ENCODE peak calls at places on chromosomes 11 and 22, in six cellular contexts. One of them, this sample, is unnamed.

GRCh38 chr22:29314074-29314473 is 1.4 kb downstream of the RASL10A start:
- DNase-seq in cortex of kidney: no peak
- DNase-seq in islet precursor cell: no peak
- DNase-seq in cardiac septum: no peak
- DNase-seq in HS-5: no peak
- DNase-seq in osteocyte: no peak
- DNase-seq in this sample: no peak

GRCh38 chr11:124793466-124794278 is 6.5 kb downstream of the MSANTD2 start:
- DNase-seq in cardiac septum: no peak
- DNase-seq in cortex of kidney: no peak
- DNase-seq in HS-5: no peak
- DNase-seq in islet precursor cell: no peak
- DNase-seq in osteocyte: no peak
- DNase-seq in this sample: no peak

GRCh38 chr11:27282141-27282590 is 80.8 kb downstream of the CCDC34 start:
- DNase-seq in HS-5: no peak
- DNase-seq in islet precursor cell: no peak
- DNase-seq in cardiac septum: no peak
- DNase-seq in osteocyte: peak; percentile 88
- DNase-seq in cortex of kidney: no peak
- DNase-seq in this sample: no peak

GRCh38 chr22:49697047-49697446 is 130.6 kb downstream of the BRD1 start:
- DNase-seq in cardiac septum: no peak
- DNase-seq in cortex of kidney: no peak
- DNase-seq in HS-5: no peak
- DNase-seq in osteocyte: no peak
- DNase-seq in islet precursor cell: no peak
- DNase-seq in this sample: no peak

GRCh38 chr11:27933992-27934829 is 173.7 kb downstream of the KIF18A start:
- DNase-seq in cortex of kidney: no peak
- DNase-seq in HS-5: peak; percentile 99
- DNase-seq in osteocyte: no peak
- DNase-seq in cardiac septum: no peak
- DNase-seq in islet precursor cell: peak; percentile 97
- DNase-seq in this sample: no peak

GRCh38 chr11:27248430-27249207 is 114.4 kb downstream of the CCDC34 start:
- DNase-seq in HS-5: no peak
- DNase-seq in osteocyte: no peak
- DNase-seq in cortex of kidney: no peak
- DNase-seq in islet precursor cell: peak; percentile 80
- DNase-seq in cardiac septum: no peak
- DNase-seq in this sample: peak; percentile 29

GRCh38 chr11:3197044-3197715 is 21.4 kb downstream of the MRGPRG start:
- DNase-seq in islet precursor cell: peak; percentile 40
- DNase-seq in osteocyte: no peak
- DNase-seq in cardiac septum: no peak
- DNase-seq in HS-5: no peak
- DNase-seq in cortex of kidney: no peak
- DNase-seq in this sample: no peak

GRCh38 chr22:37256075-37256726 is 12.1 kb upstream of the RAC2 start:
- DNase-seq in HS-5: no peak
- DNase-seq in islet precursor cell: peak; percentile 42
- DNase-seq in osteocyte: no peak
- DNase-seq in cardiac septum: no peak
- DNase-seq in cortex of kidney: no peak
- DNase-seq in this sample: no peak

GRCh38 chr22:44207981-44208317 is 27.2 kb downstream of the PARVG start:
- DNase-seq in HS-5: no peak
- DNase-seq in cortex of kidney: no peak
- DNase-seq in islet precursor cell: no peak
- DNase-seq in osteocyte: no peak
- DNase-seq in cardiac septum: no peak
- DNase-seq in this sample: no peak

GRCh38 chr22:47354668-47355387 is 592.4 kb downstream of the TBC1D22A start:
- DNase-seq in islet precursor cell: peak; percentile 23
- DNase-seq in HS-5: no peak
- DNase-seq in cortex of kidney: no peak
- DNase-seq in osteocyte: peak; percentile 71
- DNase-seq in cardiac septum: peak; percentile 59
- DNase-seq in this sample: no peak

GRCh38 chr11:62721994-62722393 is 5.3 kb downstream of the HNRNPUL2 start:
- DNase-seq in islet precursor cell: peak; percentile 80
- DNase-seq in osteocyte: no peak
- DNase-seq in cardiac septum: no peak
- DNase-seq in HS-5: no peak
- DNase-seq in cortex of kidney: no peak
- DNase-seq in this sample: no peak

GRCh38 chr11:129115652-129116585 is 76.2 kb downstream of the ARHGAP32 start:
- DNase-seq in cortex of kidney: no peak
- DNase-seq in osteocyte: no peak
- DNase-seq in islet precursor cell: no peak
- DNase-seq in cardiac septum: no peak
- DNase-seq in HS-5: peak; percentile 19
- DNase-seq in this sample: peak; percentile 17

GRCh38 chr11:62245271-62245753 is 3.3 kb downstream of the SCGB1D2 start:
- DNase-seq in cortex of kidney: no peak
- DNase-seq in islet precursor cell: peak; percentile 87
- DNase-seq in cardiac septum: no peak
- DNase-seq in osteocyte: no peak
- DNase-seq in HS-5: no peak
- DNase-seq in this sample: no peak

GRCh38 chr11:117724104-117724503 is 72.9 kb downstream of the DSCAML1 start:
- DNase-seq in osteocyte: no peak
- DNase-seq in cardiac septum: no peak
- DNase-seq in cortex of kidney: no peak
- DNase-seq in islet precursor cell: no peak
- DNase-seq in HS-5: no peak
- DNase-seq in this sample: no peak

GRCh38 chr11:96741068-96741467 is 351.3 kb downstream of the JRKL start:
- DNase-seq in osteocyte: no peak
- DNase-seq in cortex of kidney: no peak
- DNase-seq in cardiac septum: no peak
- DNase-seq in islet precursor cell: no peak
- DNase-seq in HS-5: no peak
- DNase-seq in this sample: no peak

GRCh38 chr11:94731921-94732601 is 36.1 kb upstream of the AMOTL1 start:
- DNase-seq in islet precursor cell: peak; percentile 87
- DNase-seq in HS-5: peak; percentile 68
- DNase-seq in cardiac septum: no peak
- DNase-seq in osteocyte: no peak
- DNase-seq in cortex of kidney: no peak
- DNase-seq in this sample: no peak

GRCh38 chr11:36411202-36411640 is 98.9 kb downstream of the TRAF6 start:
- DNase-seq in HS-5: no peak
- DNase-seq in cardiac septum: peak; percentile 87
- DNase-seq in cortex of kidney: no peak
- DNase-seq in islet precursor cell: no peak
- DNase-seq in osteocyte: no peak
- DNase-seq in this sample: peak; percentile 28

GRCh38 chr11:126163074-126163700 is 48.3 kb downstream of the RPUSD4 start:
- DNase-seq in cortex of kidney: no peak
- DNase-seq in osteocyte: peak; percentile 89
- DNase-seq in HS-5: peak; percentile 95
- DNase-seq in islet precursor cell: peak; percentile 95
- DNase-seq in cardiac septum: no peak
- DNase-seq in this sample: no peak

GRCh38 chr22:25558341-25558740 is 6.1 kb upstream of the GRK3 start:
- DNase-seq in cardiac septum: no peak
- DNase-seq in HS-5: no peak
- DNase-seq in cortex of kidney: no peak
- DNase-seq in islet precursor cell: no peak
- DNase-seq in osteocyte: no peak
- DNase-seq in this sample: no peak

GRCh38 chr22:27734066-27734465 is 67.5 kb downstream of the MN1 start:
- DNase-seq in cardiac septum: peak; percentile 54
- DNase-seq in osteocyte: no peak
- DNase-seq in HS-5: no peak
- DNase-seq in cortex of kidney: no peak
- DNase-seq in islet precursor cell: no peak
- DNase-seq in this sample: no peak

GRCh38 chr11:74710291-74710938 is 20.8 kb downstream of the CHRDL2 start:
- DNase-seq in cortex of kidney: no peak
- DNase-seq in HS-5: no peak
- DNase-seq in cardiac septum: no peak
- DNase-seq in osteocyte: no peak
- DNase-seq in islet precursor cell: no peak
- DNase-seq in this sample: no peak

GRCh38 chr11:108512706-108513105 is 14.5 kb upstream of the POGLUT3 start:
- DNase-seq in islet precursor cell: no peak
- DNase-seq in cardiac septum: no peak
- DNase-seq in osteocyte: no peak
- DNase-seq in cortex of kidney: no peak
- DNase-seq in HS-5: no peak
- DNase-seq in this sample: no peak

GRCh38 chr11:131041331-131042040 is 125.2 kb upstream of the SNX19 start:
- DNase-seq in islet precursor cell: no peak
- DNase-seq in cortex of kidney: no peak
- DNase-seq in cardiac septum: no peak
- DNase-seq in HS-5: no peak
- DNase-seq in osteocyte: no peak
- DNase-seq in this sample: no peak

GRCh38 chr11:27250867-27251266 is 112.1 kb downstream of the CCDC34 start:
- DNase-seq in cardiac septum: no peak
- DNase-seq in osteocyte: no peak
- DNase-seq in islet precursor cell: no peak
- DNase-seq in HS-5: no peak
- DNase-seq in cortex of kidney: no peak
- DNase-seq in this sample: no peak

GRCh38 chr11:2726964-2727363 is 27.2 kb upstream of the KCNQ1OT1 start:
- DNase-seq in cortex of kidney: no peak
- DNase-seq in HS-5: no peak
- DNase-seq in cardiac septum: no peak
- DNase-seq in islet precursor cell: no peak
- DNase-seq in osteocyte: no peak
- DNase-seq in this sample: no peak

GRCh38 chr11:36361901-36362391 is 65.9 kb downstream of the PRR5L start:
- DNase-seq in osteocyte: peak; percentile 90
- DNase-seq in HS-5: peak; percentile 69
- DNase-seq in islet precursor cell: peak; percentile 99
- DNase-seq in cortex of kidney: no peak
- DNase-seq in cardiac septum: no peak
- DNase-seq in this sample: no peak

GRCh38 chr11:18707811-18708340 is 9.3 kb downstream of the TMEM86A start:
- DNase-seq in osteocyte: no peak
- DNase-seq in cardiac septum: peak; percentile 62
- DNase-seq in HS-5: no peak
- DNase-seq in islet precursor cell: no peak
- DNase-seq in cortex of kidney: no peak
- DNase-seq in this sample: no peak

GRCh38 chr11:118916842-118917388 is 8.8 kb downstream of the BCL9L start:
- DNase-seq in HS-5: no peak
- DNase-seq in islet precursor cell: peak; percentile 97
- DNase-seq in cortex of kidney: no peak
- DNase-seq in osteocyte: no peak
- DNase-seq in cardiac septum: peak; percentile 70
- DNase-seq in this sample: no peak

GRCh38 chr22:42639541-42640241 is 710 bp downstream of the ATP5MGL start:
- DNase-seq in cortex of kidney: no peak
- DNase-seq in HS-5: no peak
- DNase-seq in cardiac septum: no peak
- DNase-seq in islet precursor cell: no peak
- DNase-seq in osteocyte: no peak
- DNase-seq in this sample: no peak

GRCh38 chr11:66739983-66740382 is 11.0 kb upstream of the SPTBN2 start:
- DNase-seq in islet precursor cell: no peak
- DNase-seq in cortex of kidney: no peak
- DNase-seq in osteocyte: no peak
- DNase-seq in cardiac septum: no peak
- DNase-seq in HS-5: peak; percentile 50
- DNase-seq in this sample: no peak

GRCh38 chr11:72240461-72241289 is 3.3 kb downstream of the PHOX2A start:
- DNase-seq in osteocyte: no peak
- DNase-seq in cardiac septum: no peak
- DNase-seq in islet precursor cell: peak; percentile 65
- DNase-seq in cortex of kidney: no peak
- DNase-seq in HS-5: no peak
- DNase-seq in this sample: no peak

GRCh38 chr22:37203354-37204044 is 8.8 kb downstream of the SSTR3 start:
- DNase-seq in cortex of kidney: no peak
- DNase-seq in islet precursor cell: no peak
- DNase-seq in HS-5: no peak
- DNase-seq in osteocyte: no peak
- DNase-seq in cardiac septum: no peak
- DNase-seq in this sample: no peak